ENCODE peak calls at places on chromosomes 16 and 17, in ten cellular contexts. Z, M, A, E, P, Q, U, N, X and S are unnamed samples.

GRCh38 chr16:1361685-1362360 is 10.1 kb downstream of the GNPTG start:
- DNase-seq in Z (no peak), M (no peak), A (no peak), E (no peak), P (no peak), Q (no peak), U (no peak), N (no peak), X (no peak), S (no peak)

GRCh38 chr16:46727184-46727583 is 21.0 kb downstream of the MYLK3 start:
- DNase-seq in Z (no peak), M (no peak), A (no peak), E (no peak), P (no peak), Q (no peak), U (no peak), N (no peak), X (no peak), S (no peak)

GRCh38 chr17:21540502-21540901 is 151.8 kb upstream of the KCNJ18 start:
- DNase-seq in Z (no peak), M (no peak), A (no peak), E (no peak), P (no peak), Q (no peak), U (no peak), N (no peak), X (no peak), S (no peak)

GRCh38 chr17:7700510-7700909 is 4.5 kb upstream of the EFNB3 start:
- DNase-seq in Z (no peak), M (no peak), A (no peak), E (no peak), P (no peak), Q (no peak), U (no peak), N (no peak), X (no peak), S (no peak)

GRCh38 chr16:66264311-66265105 is 102.0 kb upstream of the CDH5 start:
- DNase-seq in Z (no peak), M (no peak), A (no peak), E (no peak), P (no peak), Q (no peak), U (no peak), N (no peak), X (no peak), S (peak; percentile 76)

GRCh38 chr17:44779211-44780025 is 20.6 kb downstream of the ADAM11 start:
- DNase-seq in Z (peak; percentile 38), M (peak; percentile 77), A (no peak), E (peak; percentile 77), P (peak; percentile 92), Q (peak; percentile 52), U (peak; percentile 71), N (peak; percentile 92), X (peak; percentile 41), S (peak; percentile 54)

GRCh38 chr16:50602531-50603205 is 54.5 kb downstream of the NKD1 start:
- DNase-seq in Z (no peak), M (no peak), A (no peak), E (peak; percentile 25), P (no peak), Q (no peak), U (peak; percentile 80), N (no peak), X (no peak), S (peak; percentile 43)

GRCh38 chr16:14249291-14250032 is 178.3 kb downstream of the MRTFB start:
- DNase-seq in Z (peak; percentile 16), M (peak; percentile 58), A (no peak), E (peak; percentile 57), P (peak; percentile 71), Q (no peak), U (no peak), N (peak; percentile 62), X (no peak), S (no peak)

GRCh38 chr17:66814026-66814425 is 20.9 kb upstream of the CACNG5 start:
- DNase-seq in Z (no peak), M (no peak), A (no peak), E (no peak), P (no peak), Q (no peak), U (no peak), N (no peak), X (no peak), S (no peak)

GRCh38 chr17:66814570-66814969 is 20.3 kb upstream of the CACNG5 start:
- DNase-seq in Z (no peak), M (no peak), A (no peak), E (no peak), P (no peak), Q (no peak), U (no peak), N (no peak), X (no peak), S (no peak)

GRCh38 chr17:66822009-66822408 is 12.9 kb upstream of the CACNG5 start:
- DNase-seq in Z (no peak), M (no peak), A (no peak), E (no peak), P (no peak), Q (no peak), U (no peak), N (no peak), X (no peak), S (no peak)

GRCh38 chr17:66819466-66819865 is 15.5 kb upstream of the CACNG5 start:
- DNase-seq in Z (no peak), M (no peak), A (no peak), E (no peak), P (no peak), Q (no peak), U (no peak), N (no peak), X (no peak), S (no peak)

GRCh38 chr17:66817750-66818149 is 17.2 kb upstream of the CACNG5 start:
- DNase-seq in Z (no peak), M (no peak), A (no peak), E (no peak), P (no peak), Q (no peak), U (no peak), N (no peak), X (no peak), S (no peak)
- H3K4me3 ChIP-seq in Z (no peak overlapping the region), M (no peak overlapping the region), A (no peak overlapping the region), E (no peak overlapping the region), P (no peak overlapping the region), Q (no peak overlapping the region), U (no peak overlapping the region), N (no peak overlapping the region), X (no peak overlapping the region), S (no peak overlapping the region)

GRCh38 chr16:31486036-31486435 is 3.1 kb downstream of the SLC5A2 start:
- DNase-seq in Z (no peak), M (no peak), A (no peak), E (no peak), P (no peak), Q (no peak), U (no peak), N (no peak), X (no peak), S (no peak)

GRCh38 chr16:31489616-31490584 is 7.0 kb downstream of the SLC5A2 start:
- DNase-seq in Z (no peak), M (no peak), A (no peak), E (no peak), P (no peak), Q (no peak), U (no peak), N (no peak), X (no peak), S (no peak)

GRCh38 chr16:31487076-31487719 is 4.3 kb downstream of the SLC5A2 start:
- DNase-seq in Z (no peak), M (no peak), A (no peak), E (no peak), P (no peak), Q (no peak), U (no peak), N (no peak), X (no peak), S (no peak)

GRCh38 chr16:31487720-31488629 is 5.1 kb downstream of the SLC5A2 start:
- DNase-seq in Z (no peak), M (peak; percentile 44), A (no peak), E (peak; percentile 79), P (peak; percentile 87), Q (no peak), U (no peak), N (peak; percentile 97), X (no peak), S (no peak)

DNA sequence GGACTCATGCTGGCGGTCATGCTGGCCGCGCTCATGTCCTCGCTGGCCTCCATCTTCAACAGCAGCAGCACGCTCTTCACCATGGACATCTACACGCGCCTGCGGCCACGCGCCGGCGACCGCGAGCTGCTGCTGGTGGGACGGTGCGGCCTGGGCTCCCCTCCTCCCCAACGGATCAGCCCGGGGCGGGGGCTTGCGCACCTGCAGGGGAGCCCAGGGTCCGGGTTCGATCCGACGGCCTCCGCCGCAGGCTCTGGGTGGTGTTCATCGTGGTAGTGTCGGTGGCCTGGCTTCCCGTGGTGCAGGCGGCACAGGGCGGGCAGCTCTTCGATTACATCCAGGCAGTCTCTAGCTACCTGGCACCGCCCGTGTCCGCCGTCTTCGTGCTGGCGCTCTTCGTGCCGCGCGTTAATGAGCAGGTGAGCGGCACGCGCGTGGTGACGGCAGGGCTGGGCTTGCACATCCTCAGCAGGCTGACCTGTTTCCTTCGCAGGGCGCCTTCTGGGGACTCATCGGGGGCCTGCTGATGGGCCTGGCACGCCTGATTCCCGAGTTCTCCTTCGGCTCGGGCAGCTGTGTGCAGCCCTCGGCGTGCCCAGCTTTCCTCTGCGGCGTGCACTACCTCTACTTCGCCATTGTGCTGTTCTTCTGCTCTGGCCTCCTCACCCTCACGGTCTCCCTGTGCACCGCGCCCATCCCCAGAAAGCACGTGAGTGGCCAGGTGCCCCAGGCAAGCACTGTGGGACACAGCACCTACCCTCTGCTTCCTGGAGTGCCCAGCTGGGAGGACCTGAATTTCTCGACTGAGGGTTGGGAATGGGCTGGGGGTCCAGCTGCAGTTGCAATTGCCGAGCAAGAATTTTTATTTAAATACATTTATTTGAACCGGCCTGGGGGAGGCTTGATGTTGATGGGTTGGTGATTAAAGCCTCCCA is 6.0 kb downstream of the SLC5A2 start:
- DNase-seq in Z (no peak), M (peak; percentile 27), A (no peak), E (no peak), P (no peak), Q (no peak), U (no peak), N (peak; percentile 82), X (no peak), S (no peak)
- H3K4me3 ChIP-seq in Z (no peak overlapping the region), M (no peak overlapping the region), A (no peak overlapping the region), E (no peak overlapping the region), P (peak overlapping the region; percentile 50), Q (peak overlapping the region; percentile 56), U (peak overlapping the region; percentile 64), N (peak overlapping the region; percentile 52), X (no peak overlapping the region), S (no peak overlapping the region)

DNA sequence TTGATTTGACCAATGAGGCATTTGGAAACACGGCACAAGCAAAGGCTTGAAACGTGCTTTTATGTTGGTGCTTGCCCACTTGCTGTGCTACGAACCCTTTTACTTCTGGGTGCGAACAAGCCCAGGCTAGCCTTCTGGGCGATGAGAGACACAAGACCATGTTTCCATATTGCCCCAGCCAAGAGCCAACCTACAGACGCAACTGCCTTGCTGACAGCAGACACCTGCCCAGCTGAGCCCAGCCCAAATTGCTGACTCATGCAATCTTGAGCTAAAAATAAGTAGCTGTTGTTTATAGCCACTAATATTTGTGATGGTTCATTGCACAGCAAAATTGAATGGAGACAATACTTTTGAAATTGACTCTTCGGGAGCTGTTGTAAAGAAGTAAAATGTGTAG is 464.5 kb downstream of the WWOX start:
- DNase-seq in Z (no peak), M (no peak), A (no peak), E (no peak), P (no peak), Q (no peak), U (no peak), N (no peak), X (no peak), S (peak; percentile 47)
- H3K4me3 ChIP-seq in Z (no peak overlapping the region), M (no peak overlapping the region), A (no peak overlapping the region), E (no peak overlapping the region), P (no peak overlapping the region), Q (no peak overlapping the region), U (no peak overlapping the region), N (no peak overlapping the region), X (no peak overlapping the region), S (no peak overlapping the region)

GRCh38 chr16:30350134-30350871 is 4.8 kb downstream of the CD2BP2 start:
- DNase-seq in Z (no peak), M (no peak), A (no peak), E (no peak), P (no peak), Q (no peak), U (no peak), N (no peak), X (no peak), S (no peak)
- H3K4me3 ChIP-seq in Z (no peak overlapping the region), M (no peak overlapping the region), A (no peak overlapping the region), E (no peak overlapping the region), P (no peak overlapping the region), Q (no peak overlapping the region), U (no peak overlapping the region), N (no peak overlapping the region), X (no peak overlapping the region), S (no peak overlapping the region)